ENCODE peak calls at places on chromosomes 7 and 10, in seven cellular contexts. H is EH; U is NAMALWA; B is naive B cell; X is activated CD8-positive, alpha-beta memory T cell treated with anti-CD3 and anti-CD28 coated beads for 4 hours; P is NCI-H2081; Q is transverse colon. L is an unnamed sample.

GRCh38 chr10:84264611-84265141 is 19.8 kb downstream of the RGR start:
- DNase-seq in H (peak), U (peak), B (peak), X (peak), P (peak), Q (peak), L (peak)

GRCh38 chr10:91691255-91691654 is 58.4 kb upstream of the PPP1R3C start:
- DNase-seq in H (no peak), U (no peak), B (no peak), X (no peak), P (no peak), Q (no peak), L (no peak)

GRCh38 chr7:372546-372938 is 82.6 kb downstream of the FOXL3 start:
- DNase-seq in H (no peak), U (no peak), B (no peak), X (no peak), P (no peak), Q (no peak), L (no peak)

GRCh38 chr7:131107343-131108211 is 220.1 kb upstream of the MKLN1 start:
- DNase-seq in H (peak), U (peak), B (peak), X (peak), P (peak), Q (peak), L (peak)

GRCh38 chr7:142703655-142704310 is 45.5 kb upstream of the PRSS1 start:
- DNase-seq in H (no peak), U (no peak), B (no peak), X (no peak), P (no peak), Q (no peak), L (no peak)

GRCh38 chr10:92242910-92243671 is 47.8 kb downstream of the CPEB3 start:
- DNase-seq in H (peak), U (peak), B (peak), X (peak), P (peak), Q (peak), L (peak)

GRCh38 chr7:151789380-151789947 is 87.5 kb downstream of the PRKAG2 start:
- DNase-seq in H (no peak), U (no peak), B (no peak), X (no peak), P (no peak), Q (no peak), L (no peak)

GRCh38 chr10:71527135-71527534 is 130.4 kb downstream of the CDH23 start:
- DNase-seq in H (no peak), U (no peak), B (no peak), X (no peak), P (no peak), Q (no peak), L (no peak)

GRCh38 chr10:78691301-78692030 is 377.3 kb upstream of the ZMIZ1 start:
- DNase-seq in H (no peak), U (no peak), B (no peak), X (no peak), P (no peak), Q (no peak), L (no peak)

GRCh38 chr7:21542891-21543527 is at the start of gene DNAH11:
- DNase-seq in H (peak), U (no peak), B (no peak), X (no peak), P (no peak), Q (peak), L (peak)

GRCh38 chr10:22365644-22366565 is 20.6 kb downstream of the SPAG6 start:
- DNase-seq in H (peak), U (no peak), B (no peak), X (no peak), P (no peak), Q (no peak), L (no peak)

GRCh38 chr7:100685631-100686145 is 8.4 kb downstream of the GIGYF1 start:
- DNase-seq in H (no peak), U (no peak), B (no peak), X (no peak), P (no peak), Q (no peak), L (no peak)

GRCh38 chr7:141201145-141201885 is 127.5 kb downstream of the TMEM178B start:
- DNase-seq in H (no peak), U (no peak), B (no peak), X (no peak), P (no peak), Q (no peak), L (no peak)

GRCh38 chr10:78974409-78975317 is 94.1 kb upstream of the ZMIZ1 start:
- DNase-seq in H (peak), U (peak), B (no peak), X (peak), P (peak), Q (peak), L (peak)

GRCh38 chr7:155377837-155378579 is 79.9 kb upstream of the EN2 start:
- DNase-seq in H (peak), U (no peak), B (no peak), X (no peak), P (no peak), Q (peak), L (no peak)

GRCh38 chr7:129514683-129515082 is 12.4 kb downstream of the SMKR1 start:
- DNase-seq in H (peak), U (no peak), B (no peak), X (no peak), P (no peak), Q (no peak), L (no peak)

GRCh38 chr7:146922777-146923176 is 806.2 kb downstream of the CNTNAP2 start:
- DNase-seq in H (no peak), U (no peak), B (no peak), X (no peak), P (no peak), Q (no peak), L (no peak)

GRCh38 chr7:100053201-100053600 is 3.6 kb downstream of the ZSCAN21 start:
- DNase-seq in H (peak), U (peak), B (peak), X (no peak), P (peak), Q (peak), L (peak)